ENCODE peak calls at places on chromosomes 16 and 17, in ten cellular contexts. O, Y, K, I, Z, X, S, C, E and G are unnamed samples.

GRCh38 chr17:44222112-44222869 is 2.8 kb upstream of the UBTF start:
- DNase-seq in O (peak; percentile 95), Y (peak; percentile 83), K (peak; percentile 70), I (no peak), Z (peak; percentile 76), X (no peak), S (no peak), C (peak; percentile 71), E (peak; percentile 92), G (peak; percentile 88)

GRCh38 chr17:59504821-59505220 is 60.6 kb upstream of the DHX40 start:
- DNase-seq in O (no peak), Y (no peak), K (no peak), I (no peak), Z (no peak), X (no peak), S (no peak), C (no peak), E (no peak), G (no peak)

GRCh38 chr16:52256310-52257078 is 290.4 kb downstream of the TOX3 start:
- DNase-seq in O (no peak), Y (no peak), K (no peak), I (no peak), Z (no peak), X (no peak), S (no peak), C (no peak), E (no peak), G (no peak)

GRCh38 chr16:84914273-84914672 is 94.5 kb downstream of the CRISPLD2 start:
- DNase-seq in O (peak; percentile 80), Y (no peak), K (no peak), I (no peak), Z (no peak), X (no peak), S (no peak), C (no peak), E (no peak), G (no peak)

GRCh38 chr16:47523342-47524006 is 62.3 kb downstream of the PHKB start:
- DNase-seq in O (no peak), Y (no peak), K (no peak), I (peak; percentile 14), Z (no peak), X (no peak), S (no peak), C (peak; percentile 47), E (no peak), G (no peak)

GRCh38 chr16:56988948-56989945 is at the start of gene NLRC5:
- DNase-seq in O (peak; percentile 91), Y (peak; percentile 93), K (peak; percentile 22), I (peak; percentile 89), Z (peak; percentile 92), X (no peak), S (peak; percentile 65), C (peak; percentile 82), E (peak; percentile 98), G (peak; percentile 94)

GRCh38 chr17:50163846-50164696 is 1.7 kb upstream of the SGCA start:
- DNase-seq in O (no peak), Y (no peak), K (no peak), I (no peak), Z (no peak), X (no peak), S (peak; percentile 81), C (no peak), E (peak; percentile 85), G (no peak)

GRCh38 chr16:6616746-6617145 is 715.9 kb upstream of the RBFOX1 start:
- DNase-seq in O (no peak), Y (peak; percentile 10), K (no peak), I (no peak), Z (no peak), X (no peak), S (no peak), C (no peak), E (no peak), G (no peak)

GRCh38 chr16:67663151-67663876 is 2.6 kb downstream of the PARD6A start:
- DNase-seq in O (peak; percentile 63), Y (no peak), K (peak; percentile 15), I (no peak), Z (no peak), X (no peak), S (no peak), C (no peak), E (no peak), G (peak; percentile 80)

GRCh38 chr17:79814966-79815835 is 18.3 kb upstream of the CBX8 start:
- DNase-seq in O (peak; percentile 69), Y (peak; percentile 68), K (no peak), I (no peak), Z (peak; percentile 88), X (no peak), S (peak; percentile 79), C (no peak), E (no peak), G (peak; percentile 93)

GRCh38 chr17:42657824-42658588 is 1.1 kb upstream of the TUBG2 start:
- DNase-seq in O (no peak), Y (no peak), K (no peak), I (no peak), Z (no peak), X (no peak), S (no peak), C (no peak), E (no peak), G (no peak)

GRCh38 chr17:64196626-64197025 is 66.4 kb downstream of the TEX2 start:
- DNase-seq in O (no peak), Y (no peak), K (no peak), I (no peak), Z (no peak), X (no peak), S (no peak), C (no peak), E (no peak), G (no peak)

GRCh38 chr17:82524540-82524939 is 5.0 kb downstream of the FOXK2 start:
- DNase-seq in O (no peak), Y (no peak), K (no peak), I (no peak), Z (no peak), X (no peak), S (no peak), C (no peak), E (no peak), G (no peak)

GRCh38 chr16:9318764-9319163 is 227.3 kb downstream of the HAPSTR1 start:
- DNase-seq in O (no peak), Y (no peak), K (no peak), I (no peak), Z (no peak), X (no peak), S (no peak), C (no peak), E (no peak), G (no peak)

GRCh38 chr17:79389896-79390295 is 221.0 kb downstream of the RBFOX3 start:
- DNase-seq in O (no peak), Y (no peak), K (no peak), I (no peak), Z (no peak), X (no peak), S (no peak), C (no peak), E (no peak), G (no peak)

GRCh38 chr16:51181495-51181795 is 30.4 kb upstream of the SALL1 start:
- DNase-seq in O (no peak), Y (no peak), K (no peak), I (no peak), Z (no peak), X (no peak), S (no peak), C (no peak), E (no peak), G (no peak)

GRCh38 chr17:38591759-38592241 is 14.0 kb downstream of the SRCIN1 start:
- DNase-seq in O (no peak), Y (no peak), K (no peak), I (no peak), Z (no peak), X (no peak), S (no peak), C (no peak), E (no peak), G (no peak)

GRCh38 chr16:58336332-58337089 is 41.7 kb upstream of the PRSS54 start:
- DNase-seq in O (peak; percentile 85), Y (peak; percentile 87), K (peak; percentile 77), I (peak; percentile 60), Z (peak; percentile 87), X (no peak), S (peak; percentile 60), C (peak; percentile 79), E (peak; percentile 89), G (peak; percentile 79)
- TF ChIP-seq POLR2AphosphoS5 in O (no peak), Y (no peak), K (no peak), I (no peak), Z (no peak), X (no peak), S (no peak), C (no peak), E (no peak), G (no peak)

GRCh38 chr17:10050597-10051101 is 145.6 kb upstream of the RCVRN start:
- DNase-seq in O (peak; percentile 85), Y (no peak), K (no peak), I (no peak), Z (no peak), X (no peak), S (peak; percentile 40), C (no peak), E (no peak), G (no peak)
- TF ChIP-seq POLR2A in O (no peak), Y (no peak), K (no peak), I (peak; percentile 59), Z (no peak), X (no peak), S (no peak), C (no peak), E (no peak), G (no peak)

GRCh38 chr17:58326609-58327341 is 1.8 kb downstream of the TSPOAP1 start:
- DNase-seq in O (no peak), Y (no peak), K (no peak), I (no peak), Z (no peak), X (no peak), S (no peak), C (no peak), E (peak; percentile 74), G (no peak)

GRCh38 chr17:58327363-58328194 is 1.0 kb downstream of the TSPOAP1 start:
- DNase-seq in O (no peak), Y (no peak), K (no peak), I (no peak), Z (no peak), X (no peak), S (no peak), C (no peak), E (peak; percentile 92), G (no peak)

GRCh38 chr17:58329808-58330543 is 1.4 kb upstream of the TSPOAP1 start:
- DNase-seq in O (no peak), Y (no peak), K (no peak), I (no peak), Z (no peak), X (no peak), S (no peak), C (no peak), E (no peak), G (no peak)

GRCh38 chr17:58329035-58329807 is 626 bp upstream of the TSPOAP1 start:
- DNase-seq in O (no peak), Y (peak; percentile 53), K (no peak), I (no peak), Z (peak; percentile 37), X (no peak), S (no peak), C (no peak), E (peak; percentile 93), G (peak; percentile 74)

GRCh38 chr17:58328195-58329034 is at the start of gene TSPOAP1:
- DNase-seq in O (no peak), Y (peak; percentile 46), K (no peak), I (no peak), Z (no peak), X (no peak), S (no peak), C (no peak), E (peak; percentile 94), G (peak; percentile 65)
- TF ChIP-seq POLR2AphosphoS5 in O (no peak), Y (no peak), K (no peak), I (peak; percentile 99), Z (no peak), X (no peak), S (no peak), C (no peak), E (peak; percentile 86), G (no peak)

GRCh38 chr17:5584383-5584951 is at the start of gene NLRP1:
- DNase-seq in O (peak; percentile 92), Y (peak; percentile 89), K (peak; percentile 71), I (peak; percentile 81), Z (peak; percentile 76), X (peak; percentile 98), S (peak; percentile 83), C (peak; percentile 95), E (peak; percentile 98), G (peak; percentile 92)
- TF ChIP-seq POLR2A in O (peak; percentile 47), Y (peak; percentile 79), K (peak; percentile 21), I (no peak), Z (no peak), X (no peak), S (no peak), C (peak; percentile 95), E (peak; percentile 93), G (peak; percentile 72)